ENCODE peak calls at places on chromosomes 12 and 14, in nine cellular contexts. N, T, A, V, B, Y, X, S and C are unnamed samples.

GRCh38 chr12:24898185-24898584 is 50.7 kb downstream of the BCAT1 start:
- DNase-seq in A (no peak), B (no peak), N (no peak), S (no peak), V (no peak), Y (no peak), X (no peak), T (no peak), C (no peak)

GRCh38 chr14:53093206-53093605 is 59.9 kb downstream of the DDHD1 start:
- DNase-seq in S (no peak), B (no peak), Y (no peak), N (no peak), A (no peak), T (no peak), V (no peak), X (no peak), C (no peak)

GRCh38 chr14:103692871-103693270 is 22.4 kb downstream of the XRCC3 start:
- DNase-seq in A (no peak), X (no peak), S (no peak), V (no peak), B (no peak), Y (no peak), T (no peak), N (no peak), C (peak; percentile 43)

GRCh38 chr14:51258788-51259187 is 18.7 kb downstream of the TMX1 start:
- DNase-seq in V (no peak), A (no peak), S (no peak), B (no peak), X (no peak), Y (no peak), N (no peak), T (no peak), C (no peak)

GRCh38 chr14:28785096-28785952 is 18.7 kb downstream of the FOXG1 start:
- DNase-seq in A (no peak), V (peak; percentile 87), T (peak; percentile 75), N (peak; percentile 78), S (no peak), B (no peak), Y (no peak), X (peak; percentile 54), C (peak; percentile 71)

GRCh38 chr12:121278450-121279375 is 17.8 kb downstream of the CAMKK2 start:
- DNase-seq in S (no peak), Y (no peak), A (no peak), B (no peak), N (peak; percentile 92), V (no peak), T (no peak), X (no peak), C (peak; percentile 46)

GRCh38 chr14:59664741-59665140 is 88.1 kb upstream of the CCDC175 start:
- DNase-seq in V (no peak), N (no peak), X (no peak), A (no peak), S (no peak), Y (no peak), B (no peak), T (no peak), C (no peak)

GRCh38 chr12:56724989-56725722 is at the start of gene NACA:
- DNase-seq in A (peak; percentile 96), N (peak; percentile 100), Y (peak; percentile 99), S (peak; percentile 98), X (peak; percentile 99), B (peak; percentile 94), V (peak; percentile 97), T (peak; percentile 98), C (peak; percentile 96)

GRCh38 chr14:30243805-30244204 is 315.2 kb upstream of the G2E3 start:
- DNase-seq in A (no peak), T (no peak), Y (no peak), X (peak; percentile 6), V (no peak), B (no peak), S (no peak), N (no peak), C (no peak)

GRCh38 chr12:126191037-126191891 is 1126.0 kb downstream of the AACS start:
- DNase-seq in S (no peak), T (no peak), N (no peak), V (no peak), B (no peak), Y (no peak), A (no peak), X (no peak), C (peak; percentile 87)

GRCh38 chr14:101519090-101519489 is 42.2 kb upstream of the DIO3 start:
- DNase-seq in T (no peak), S (no peak), B (no peak), V (no peak), X (no peak), A (no peak), N (peak; percentile 25), Y (no peak), C (no peak)

GRCh38 chr14:22118894-22119477 is 445.4 kb upstream of the OR4E1 start:
- DNase-seq in T (no peak), V (no peak), B (no peak), X (no peak), A (no peak), N (no peak), Y (no peak), S (no peak), C (no peak)

GRCh38 chr12:77213316-77213715 is 147.9 kb upstream of the E2F7 start:
- DNase-seq in A (no peak), X (no peak), Y (peak; percentile 43), V (peak; percentile 24), S (peak; percentile 36), B (no peak), T (no peak), N (no peak), C (no peak)

GRCh38 chr12:110254971-110255540 is 26.0 kb upstream of the ATP2A2 start:
- DNase-seq in S (no peak), Y (peak; percentile 17), N (no peak), T (peak; percentile 92), X (no peak), V (no peak), A (no peak), B (no peak), C (no peak)

GRCh38 chr12:9372202-9372601 is 164.0 kb upstream of the PZP start:
- DNase-seq in A (no peak), B (no peak), Y (no peak), V (no peak), T (no peak), S (no peak), X (no peak), N (no peak), C (no peak)